ENCODE peak calls at places on chromosomes 1 and 21, in six cellular contexts. I is A549, Y is HepG2, J is K562, R is NB4, T is GM12878. G is an unnamed sample.

GRCh38 chr1:168836469-168836868 is 107.5 kb upstream of the DPT start:
- DNase-seq in R (no peak), T (no peak), I (no peak), J (no peak), Y (no peak), G (no peak)

GRCh38 chr1:118485757-118486156 is 300.7 kb upstream of the SPAG17 start:
- DNase-seq in J (no peak), R (no peak), T (no peak), Y (no peak), I (no peak), G (no peak)

GRCh38 chr1:156508205-156508954 is 7.8 kb upstream of the MEF2D start:
- DNase-seq in R (no peak), J (peak), Y (no peak), I (no peak), T (no peak), G (no peak)

GRCh38 chr1:162079023-162079422 is 9.5 kb downstream of the NOS1AP start:
- DNase-seq in T (no peak), Y (no peak), R (no peak), I (no peak), J (no peak), G (no peak)

GRCh38 chr1:210262167-210262896 is 29.7 kb downstream of the SERTAD4 start:
- DNase-seq in Y (peak), J (no peak), R (no peak), T (no peak), I (no peak), G (peak)

GRCh38 chr1:51578383-51579109 is 38.3 kb upstream of the OSBPL9 start:
- DNase-seq in Y (no peak), T (no peak), J (peak), R (peak), I (no peak), G (no peak)

GRCh38 chr1:39381839-39382238 is 109.6 kb upstream of the BMP8A start:
- DNase-seq in R (no peak), J (no peak), I (no peak), Y (no peak), T (no peak), G (peak)

GRCh38 chr1:235920596-235921375 is 54.1 kb upstream of the LYST start:
- DNase-seq in Y (no peak), T (no peak), J (no peak), I (no peak), R (no peak), G (no peak)

GRCh38 chr1:15236226-15237145 is 10.5 kb upstream of the FHAD1 start:
- DNase-seq in J (peak), I (no peak), R (no peak), T (no peak), Y (no peak), G (no peak)

GRCh38 chr1:8858888-8859706 is 19.4 kb downstream of the ENO1 start:
- DNase-seq in Y (peak), T (no peak), I (peak), R (peak), J (peak), G (peak)

GRCh38 chr21:37642493-37642892 is 273.8 kb downstream of the KCNJ6 start:
- DNase-seq in R (peak), T (no peak), Y (peak), J (peak), I (peak), G (no peak)

GRCh38 chr1:151710187-151710586 is 6.4 kb downstream of the CELF3 start:
- DNase-seq in T (no peak), I (no peak), J (peak), Y (no peak), R (peak), G (no peak)

GRCh38 chr1:192477630-192478029 is 97.9 kb upstream of the RGS1 start:
- DNase-seq in I (peak), Y (peak), R (peak), J (peak), T (peak), G (peak)

GRCh38 chr1:186476306-186477040 is 15.6 kb upstream of the PDC start:
- DNase-seq in I (no peak), J (no peak), Y (no peak), R (no peak), T (no peak), G (peak)

DNA sequence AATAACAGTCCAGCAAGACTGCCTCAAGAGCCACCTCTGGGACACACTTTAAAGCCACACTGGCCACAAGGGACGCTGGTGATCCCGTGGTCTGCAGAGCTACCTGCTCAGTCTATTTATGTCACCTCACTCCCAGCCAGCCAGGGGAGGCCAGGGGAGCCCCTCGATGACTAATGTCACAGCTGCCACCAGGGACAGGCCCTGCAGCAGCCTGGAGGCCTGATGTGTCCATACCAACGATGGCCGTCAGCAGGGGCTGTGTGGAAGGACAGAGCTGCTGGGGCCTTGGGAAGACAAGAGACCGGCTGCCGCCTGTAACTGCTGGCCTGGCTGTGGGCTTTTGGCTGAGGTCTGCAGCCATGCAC is 71.0 kb downstream of the SIK1 start:
- DNase-seq in J (peak), Y (peak), T (no peak), R (peak), I (no peak), G (no peak)
- TF ChIP-seq MYC in J (no peak), Y (no peak), T (no peak), R (no peak), I (no peak), G (no peak)

DNA sequence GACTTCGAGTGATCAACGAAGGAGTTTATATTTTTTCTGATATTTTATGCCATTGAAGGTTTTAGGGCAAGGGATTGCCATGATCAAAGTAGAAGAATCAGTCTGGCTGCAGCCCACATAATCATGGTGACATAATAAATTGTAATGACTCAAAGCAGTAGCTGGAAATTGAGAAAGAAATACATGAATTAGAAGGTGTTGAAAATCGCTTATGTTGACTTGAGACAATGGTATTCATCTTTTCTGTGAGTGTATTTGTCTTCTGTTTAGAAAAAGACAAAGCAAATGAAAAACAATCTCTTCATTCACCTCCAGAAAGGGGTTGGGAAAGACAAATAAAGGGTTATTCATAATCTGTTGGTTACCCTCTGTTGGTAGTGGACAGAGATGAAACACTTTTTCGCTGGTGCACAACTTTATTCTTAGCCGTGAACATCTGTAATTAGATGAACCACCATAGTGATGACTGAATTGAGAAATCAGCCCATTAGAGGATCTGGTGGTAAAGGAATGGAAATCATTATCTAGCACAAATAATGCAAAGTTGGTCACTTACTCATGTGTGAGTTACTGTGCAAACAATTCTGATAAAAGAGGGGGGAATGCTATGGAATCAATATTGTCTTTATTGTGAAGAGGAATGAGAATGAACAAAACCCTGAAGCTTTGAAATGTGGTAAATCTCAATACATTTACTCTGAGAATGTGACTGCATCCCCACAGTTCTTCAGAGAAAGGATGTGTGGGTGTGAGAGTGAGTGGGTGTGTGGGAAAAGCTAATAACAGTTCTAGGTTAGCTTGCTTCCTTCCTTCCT is 121.8 kb downstream of the NTNG1 start:
- DNase-seq in T (no peak), Y (peak), J (no peak), R (no peak), I (no peak), G (no peak)
- TF ChIP-seq MYC in T (no peak), Y (no peak), J (no peak), R (no peak), I (no peak), G (no peak)

GRCh38 chr1:64923294-64923718 is 43.0 kb downstream of the JAK1 start:
- DNase-seq in J (no peak), I (no peak), Y (no peak), R (peak), T (no peak), G (no peak)
- TF ChIP-seq MYC in J (no peak), I (no peak), Y (no peak), R (no peak), T (no peak), G (no peak)

GRCh38 chr1:21869620-21870121 is 57.6 kb downstream of the LDLRAD2 start:
- DNase-seq in I (peak), T (no peak), Y (peak), J (no peak), R (no peak), G (peak)
- TF ChIP-seq MYC in I (no peak), T (no peak), Y (no peak), J (no peak), R (no peak), G (no peak)

GRCh38 chr1:167499657-167500056 is 18.7 kb downstream of the CD247 start:
- DNase-seq in Y (no peak), I (no peak), T (peak), R (peak), J (no peak), G (no peak)

GRCh38 chr1:167500283-167500860 is 18.0 kb downstream of the CD247 start:
- DNase-seq in I (no peak), T (peak), R (no peak), Y (no peak), J (no peak), G (no peak)

GRCh38 chr1:167502719-167503452 is 15.4 kb downstream of the CD247 start:
- DNase-seq in Y (no peak), J (no peak), I (no peak), T (no peak), R (no peak), G (no peak)

GRCh38 chr1:167502192-167502551 is 16.2 kb downstream of the CD247 start:
- DNase-seq in T (no peak), Y (no peak), R (no peak), J (no peak), I (no peak), G (no peak)

GRCh38 chr1:167501513-167502191 is 16.7 kb downstream of the CD247 start:
- DNase-seq in J (peak), T (no peak), I (no peak), Y (no peak), R (no peak), G (no peak)
- TF ChIP-seq MYC in J (no peak), T (no peak), I (no peak), Y (no peak), R (no peak), G (no peak)

DNA sequence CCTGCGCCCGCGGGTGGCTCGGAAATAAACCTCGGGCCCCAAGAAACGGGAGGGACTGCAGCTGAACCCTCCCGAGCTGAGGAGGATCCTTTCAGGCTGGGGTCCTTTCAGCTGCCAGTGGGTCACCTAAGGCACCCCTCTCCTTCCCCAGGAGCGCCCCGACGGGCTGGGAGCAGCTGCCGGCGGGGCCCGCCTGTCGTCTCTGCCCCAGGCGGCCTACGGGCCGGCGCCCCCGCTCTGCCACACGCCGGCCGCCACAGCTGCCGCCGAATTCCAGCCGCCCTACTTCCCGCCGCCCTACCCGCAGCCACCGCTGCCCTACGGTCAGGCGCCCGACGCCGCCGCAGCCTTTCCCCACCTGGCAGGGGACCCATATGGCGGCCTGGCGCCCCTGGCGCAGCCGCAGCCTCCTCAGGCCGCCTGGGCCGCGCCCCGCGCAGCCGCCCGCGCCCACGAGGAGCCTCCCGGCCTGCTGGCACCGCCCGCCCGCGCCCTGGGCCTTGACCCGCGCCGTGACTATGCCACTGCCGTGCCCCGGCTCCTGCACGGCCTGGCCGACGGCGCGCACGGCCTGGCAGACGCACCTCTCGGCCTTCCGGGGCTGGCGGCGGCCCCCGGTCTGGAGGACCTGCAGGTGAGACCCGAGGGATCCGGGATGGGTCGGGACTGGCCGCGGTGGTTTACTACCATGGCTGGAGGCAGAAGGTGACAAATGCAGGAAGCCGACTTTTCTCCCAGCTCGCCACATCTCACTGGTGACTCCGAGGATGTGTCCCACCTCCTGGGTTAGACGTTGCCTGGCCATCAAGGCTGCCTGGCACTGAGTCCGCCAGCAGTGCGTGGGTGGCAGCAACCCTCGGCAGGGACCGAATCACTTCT is 901 bp downstream of the TFAP2E start:
- DNase-seq in T (no peak), Y (no peak), I (no peak), J (no peak), R (no peak), G (no peak)
- TF ChIP-seq MYC in T (no peak), Y (no peak), I (no peak), J (no peak), R (no peak), G (no peak)

DNA sequence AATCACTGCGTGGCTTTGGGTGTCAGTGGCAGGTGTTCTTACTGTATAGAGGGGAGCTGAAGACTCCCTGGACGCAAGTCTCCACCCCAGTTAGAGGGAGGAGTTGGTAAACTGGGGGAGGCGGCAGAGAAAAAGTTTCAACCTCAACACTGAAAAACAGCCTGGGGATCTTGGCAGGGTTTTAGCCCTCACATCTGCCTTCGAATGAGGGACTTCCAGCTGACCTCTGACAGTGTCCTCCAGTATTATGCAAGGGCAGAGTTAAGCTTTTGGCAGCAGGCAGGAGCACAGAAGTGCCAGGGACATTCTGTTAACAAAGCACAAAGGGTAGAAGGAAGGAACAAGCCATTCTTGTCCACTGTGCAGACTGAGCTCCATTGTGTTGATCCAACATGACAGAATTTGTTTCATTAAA is 41.2 kb upstream of the RAB4A start:
- DNase-seq in R (peak), T (no peak), J (no peak), Y (peak), I (no peak), G (no peak)
- TF ChIP-seq MYC in R (no peak), T (no peak), J (no peak), Y (no peak), I (no peak), G (no peak)

G was measured in endothelial cell of umbilical vein.